ENCODE peak calls at places on chromosomes 1 and 21, in four cellular contexts. D, P, W and J are unnamed samples.
A peak's percentile ranks its signal among the peaks of the same experiment; 100 is the strongest.

GRCh38 chr1:232844791-232845190 is 39.6 kb downstream of the MAP10 start:
- DNase-seq in D (no peak), P (no peak), W (peak; percentile 6), J (no peak)

GRCh38 chr1:12158362-12159092 is 8.3 kb upstream of the TNFRSF1B start:
- DNase-seq in D (no peak), P (peak; percentile 44), W (no peak), J (no peak)

GRCh38 chr1:18486195-18486594 is 5.5 kb downstream of the KLHDC7A start:
- DNase-seq in D (no peak), P (no peak), W (no peak), J (no peak)

GRCh38 chr1:30868833-30869435 is 39.6 kb downstream of the SDC3 start:
- DNase-seq in D (no peak), P (no peak), W (no peak), J (no peak)

GRCh38 chr1:16717174-16718108 is 22.9 kb upstream of the RNU1-4 start:
- DNase-seq in D (no peak), P (peak; percentile 85), W (no peak), J (no peak)

GRCh38 chr21:32771134-32771523 is 426 bp downstream of the PAXBP1 start:
- DNase-seq in D (peak; percentile 20), P (peak; percentile 88), W (peak; percentile 51), J (peak; percentile 67)

GRCh38 chr1:27099154-27099903 is 55.6 kb downstream of the SLC9A1 start:
- DNase-seq in D (peak; percentile 27), P (no peak), W (peak; percentile 73), J (peak; percentile 83)

GRCh38 chr1:100611086-100611485 is 73.1 kb downstream of the GPR88 start:
- DNase-seq in D (no peak), P (no peak), W (no peak), J (no peak)

GRCh38 chr1:157198619-157199420 is 60.6 kb upstream of the ETV3 start:
- DNase-seq in D (no peak), P (no peak), W (no peak), J (no peak)

GRCh38 chr1:26154750-26155149 is 4.1 kb upstream of the FAM110D start:
- DNase-seq in D (no peak), P (no peak), W (no peak), J (no peak)

GRCh38 chr1:61388586-61388985 is 306.2 kb downstream of the NFIA start:
- DNase-seq in D (no peak), P (no peak), W (peak; percentile 66), J (peak; percentile 60)

GRCh38 chr1:116537439-116537838 is 33.4 kb downstream of the CD58 start:
- DNase-seq in D (no peak), P (no peak), W (no peak), J (peak; percentile 11)

GRCh38 chr1:77120950-77121349 is 98.3 kb downstream of the PIGK start:
- DNase-seq in D (no peak), P (no peak), W (no peak), J (no peak)

GRCh38 chr1:229130028-229130668 is 140.8 kb upstream of the RAB4A start:
- DNase-seq in D (no peak), P (no peak), W (no peak), J (no peak)

GRCh38 chr21:37435120-37435519 is 68.5 kb downstream of the DYRK1A start:
- DNase-seq in D (peak; percentile 39), P (no peak), W (peak; percentile 71), J (peak; percentile 89)

GRCh38 chr1:115838805-115839705 is 1.9 kb downstream of the NHLH2 start:
- DNase-seq in D (no peak), P (peak; percentile 83), W (no peak), J (peak; percentile 10)

GRCh38 chr1:43206721-43207228 is 34.6 kb downstream of the CFAP57 start:
- DNase-seq in D (peak; percentile 93), P (peak; percentile 78), W (peak; percentile 95), J (peak; percentile 97)

GRCh38 chr1:6914646-6915178 is 129.5 kb downstream of the CAMTA1 start:
- DNase-seq in D (no peak), P (no peak), W (no peak), J (no peak)
- H3K4me3 ChIP-seq in D (no peak overlapping the region), P (no peak overlapping the region), W (no peak overlapping the region), J (no peak overlapping the region)

GRCh38 chr1:187266051-187266450 is 437.3 kb downstream of the PLA2G4A start:
- DNase-seq in D (no peak), P (no peak), W (no peak), J (no peak)

GRCh38 chr1:187262731-187263130 is 434.0 kb downstream of the PLA2G4A start:
- DNase-seq in D (no peak), P (no peak), W (no peak), J (no peak)

GRCh38 chr1:187267745-187268277 is 439.1 kb downstream of the PLA2G4A start:
- DNase-seq in D (no peak), P (no peak), W (no peak), J (no peak)

GRCh38 chr1:187261637-187262036 is 432.9 kb downstream of the PLA2G4A start:
- DNase-seq in D (peak; percentile 32), P (no peak), W (no peak), J (no peak)

GRCh38 chr1:187264995-187265602 is 436.4 kb downstream of the PLA2G4A start:
- DNase-seq in D (peak; percentile 55), P (no peak), W (peak; percentile 39), J (peak; percentile 61)
- TF ChIP-seq CTCF in D (peak; percentile 67), P (no peak), W (peak; percentile 66), J (peak; percentile 32)

GRCh38 chr1:6033986-6034749 is 11.5 kb upstream of the KCNAB2 start:
- DNase-seq in D (no peak), P (peak; percentile 85), W (peak; percentile 28), J (peak; percentile 39)
- H3K4me3 ChIP-seq in D (no peak overlapping the region), P (no peak overlapping the region), W (no peak overlapping the region), J (no peak overlapping the region)

DNA sequence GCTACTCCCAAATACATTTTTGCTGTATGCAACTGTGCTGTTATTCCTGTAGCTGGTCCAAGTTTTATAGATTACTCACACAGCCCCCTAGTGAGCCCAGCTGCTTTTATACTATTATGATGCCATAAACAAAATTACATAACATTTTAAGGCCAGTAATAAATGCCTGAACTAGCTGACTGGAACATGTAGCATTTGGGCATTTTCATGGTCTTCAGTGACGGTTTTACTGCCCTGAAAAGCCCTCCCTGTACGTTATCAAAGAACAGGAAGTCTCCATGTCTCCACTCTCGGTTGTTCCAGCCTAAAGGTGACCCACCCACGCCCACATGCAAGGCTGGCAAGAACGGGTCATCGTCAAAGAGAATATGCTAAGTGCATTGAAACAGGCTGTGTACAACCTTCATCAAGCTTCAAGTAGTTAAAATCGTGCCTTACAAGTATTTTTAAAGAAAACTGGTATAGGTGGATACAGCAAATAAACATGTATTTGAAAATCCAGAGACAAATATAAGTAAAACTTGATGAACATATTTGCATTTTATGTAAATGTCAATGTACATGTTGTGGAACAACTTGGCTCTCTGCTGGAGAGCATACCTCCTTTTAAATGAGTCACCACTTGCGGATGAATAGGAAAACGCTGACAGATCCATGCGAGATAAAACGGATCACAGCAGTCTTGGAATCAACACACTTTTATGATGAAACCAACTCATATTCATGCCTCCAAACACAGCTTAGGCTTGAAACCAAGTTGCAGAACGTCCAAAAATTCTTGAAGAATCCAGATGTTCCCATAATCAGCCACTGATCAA is 520.5 kb downstream of the SMYD3 start:
- DNase-seq in D (peak; percentile 67), P (no peak), W (peak; percentile 86), J (peak; percentile 91)
- TF ChIP-seq CTCF in D (no peak), P (no peak), W (peak; percentile 11), J (no peak)

GRCh38 chr21:31176080-31176551 is 137.8 kb upstream of the KRTAP19-8 start:
- DNase-seq in D (no peak), P (no peak), W (no peak), J (no peak)

GRCh38 chr21:31176725-31177124 is 138.4 kb upstream of the KRTAP19-8 start:
- DNase-seq in D (no peak), P (no peak), W (no peak), J (no peak)

GRCh38 chr21:31172328-31172727 is 134.1 kb upstream of the KRTAP19-8 start:
- DNase-seq in D (no peak), P (no peak), W (no peak), J (no peak)

GRCh38 chr21:31173881-31174555 is 135.7 kb upstream of the KRTAP19-8 start:
- DNase-seq in D (no peak), P (no peak), W (no peak), J (no peak)
- H3K4me3 ChIP-seq in D (no peak overlapping the region), P (no peak overlapping the region), W (no peak overlapping the region), J (no peak overlapping the region)

GRCh38 chr1:152543808-152544207 is 22.8 kb downstream of the LCE3E start:
- DNase-seq in D (no peak), P (no peak), W (no peak), J (no peak)
- TF ChIP-seq CTCF in D (no peak), P (no peak), W (no peak), J (no peak)

GRCh38 chr1:47593598-47594285 is 155.9 kb downstream of the FOXD2 start:
- DNase-seq in D (no peak), P (no peak), W (no peak), J (no peak)
- H3K4me3 ChIP-seq in D (no peak overlapping the region), P (no peak overlapping the region), W (no peak overlapping the region), J (no peak overlapping the region)

DNA sequence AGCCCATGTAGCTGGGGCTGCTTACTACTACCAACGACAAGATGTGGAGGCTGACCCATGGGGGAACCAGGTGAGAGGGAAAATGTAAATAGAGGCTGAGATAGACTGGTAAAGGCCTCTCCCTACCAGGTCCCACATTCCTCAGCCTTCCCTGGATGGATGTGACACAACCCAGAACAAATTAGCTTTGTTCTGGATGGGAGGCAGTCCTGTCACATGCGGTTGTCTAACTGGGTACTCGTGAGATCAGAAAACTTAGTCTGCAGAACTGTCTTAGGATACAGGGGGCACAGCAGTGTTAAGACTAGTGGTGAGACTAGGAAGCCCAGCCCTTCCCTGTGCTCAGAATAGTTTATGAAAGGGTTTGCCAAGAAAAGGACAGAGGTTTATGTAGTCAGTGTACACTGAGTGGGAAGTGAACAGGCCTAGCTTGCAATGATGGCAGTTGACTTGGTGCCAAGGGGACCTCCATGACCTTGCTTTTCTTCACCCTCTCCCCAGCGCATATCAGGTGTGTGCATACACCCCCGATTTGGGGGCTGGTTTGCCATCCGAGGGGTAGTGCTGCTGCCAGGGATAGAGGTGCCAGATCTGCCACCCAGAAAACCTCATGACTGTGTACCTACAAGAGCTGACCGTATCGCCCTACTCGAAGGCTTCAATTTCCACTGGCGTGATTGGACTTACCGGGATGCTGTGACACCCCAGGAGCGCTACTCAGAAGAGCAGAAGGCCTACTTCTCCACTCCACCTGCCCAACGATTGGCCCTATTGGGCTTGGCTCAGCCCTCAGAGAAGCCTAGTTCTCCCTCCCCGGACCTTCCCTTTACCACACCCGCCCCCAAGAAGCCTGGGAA is 8.4 kb downstream of the MMACHC start:
- DNase-seq in D (no peak), P (no peak), W (no peak), J (peak; percentile 24)
- TF ChIP-seq CTCF in D (peak; percentile 41), P (no peak), W (peak; percentile 28), J (peak; percentile 11)

DNA sequence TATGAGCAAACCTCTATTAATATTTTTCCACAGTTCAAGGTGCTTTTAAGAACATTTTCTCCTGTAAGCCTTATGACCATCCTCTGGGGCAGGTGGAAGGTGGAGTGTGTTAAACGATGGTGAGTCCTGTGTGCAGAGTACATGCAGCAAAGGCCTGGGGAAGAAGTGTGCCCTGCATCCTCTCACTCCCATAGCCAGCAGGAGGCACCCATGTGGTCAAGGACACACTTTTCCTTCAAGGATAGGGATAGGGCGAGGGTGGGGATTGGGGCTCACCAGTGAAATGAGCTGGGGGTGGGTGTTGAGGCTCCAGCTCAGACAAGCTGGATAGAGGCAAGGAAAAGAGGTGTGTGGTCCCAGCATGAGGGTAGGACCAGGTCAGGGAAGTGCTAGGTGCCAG is 120.8 kb upstream of the KCNE2 start:
- DNase-seq in D (no peak), P (no peak), W (no peak), J (no peak)
- H3K4me3 ChIP-seq in D (no peak overlapping the region), P (no peak overlapping the region), W (no peak overlapping the region), J (no peak overlapping the region)